ENCODE peak calls at places on chromosomes 13 and 19, in eight cellular contexts. S, P, W, T, Y, B, F and V are unnamed samples.

GRCh38 chr13:39201075-39201630 is 162.9 kb downstream of the NHLRC3 start:
- DNase-seq in S (no peak), P (no peak), W (no peak), T (no peak), Y (no peak), B (no peak), F (no peak), V (no peak)

GRCh38 chr19:54418030-54418929 is 3.0 kb downstream of the TTYH1 start:
- DNase-seq in S (no peak), P (no peak), W (no peak), T (no peak), Y (peak), B (no peak), F (peak), V (no peak)

GRCh38 chr13:50030315-50030714 is 15.1 kb downstream of the KCNRG start:
- DNase-seq in S (no peak), P (no peak), W (no peak), T (no peak), Y (peak), B (no peak), F (no peak), V (no peak)

GRCh38 chr13:108325863-108326262 is 56.3 kb downstream of the TNFSF13B start:
- DNase-seq in S (no peak), P (no peak), W (no peak), T (no peak), Y (no peak), B (no peak), F (no peak), V (no peak)

GRCh38 chr13:74290324-74290773 is 156.1 kb upstream of the KLF12 start:
- DNase-seq in S (no peak), P (peak), W (no peak), T (no peak), Y (peak), B (peak), F (no peak), V (no peak)

GRCh38 chr19:12597594-12597993 is 13.0 kb downstream of the ZNF490 start:
- DNase-seq in S (no peak), P (no peak), W (no peak), T (no peak), Y (no peak), B (peak), F (no peak), V (no peak)

GRCh38 chr19:32222594-32222993 is 122.8 kb upstream of the ZNF507 start:
- DNase-seq in S (no peak), P (no peak), W (no peak), T (no peak), Y (no peak), B (no peak), F (no peak), V (no peak)

GRCh38 chr13:23433171-23434153 is at the start of gene SACS:
- DNase-seq in S (no peak), P (peak), W (no peak), T (no peak), Y (peak), B (no peak), F (no peak), V (no peak)

GRCh38 chr13:46327256-46327655 is 59.8 kb downstream of the RUBCNL start:
- DNase-seq in S (no peak), P (peak), W (no peak), T (no peak), Y (no peak), B (no peak), F (no peak), V (no peak)

GRCh38 chr13:27372896-27373295 is 51.5 kb upstream of the GTF3A start:
- DNase-seq in S (no peak), P (no peak), W (no peak), T (no peak), Y (peak), B (peak), F (no peak), V (no peak)

GRCh38 chr19:57111329-57111644 is 8.5 kb upstream of the USP29 start:
- DNase-seq in S (no peak), P (no peak), W (no peak), T (no peak), Y (no peak), B (no peak), F (no peak), V (no peak)

GRCh38 chr13:108609353-108609752 is 20.1 kb upstream of the MYO16 start:
- DNase-seq in S (no peak), P (peak), W (no peak), T (no peak), Y (peak), B (no peak), F (no peak), V (no peak)

GRCh38 chr19:45489216-45489855 is 7.5 kb downstream of the RTN2 start:
- DNase-seq in S (no peak), P (no peak), W (no peak), T (no peak), Y (no peak), B (no peak), F (no peak), V (no peak)

GRCh38 chr19:7516878-7517277 is 975 bp downstream of the ZNF358 start:
- DNase-seq in S (no peak), P (peak), W (no peak), T (no peak), Y (no peak), B (no peak), F (no peak), V (no peak)

GRCh38 chr13:69948016-69948415 is 159.6 kb upstream of the ATXN8OS start:
- DNase-seq in S (no peak), P (no peak), W (no peak), T (no peak), Y (no peak), B (no peak), F (no peak), V (no peak)

GRCh38 chr19:49987159-49987698 is 26.3 kb upstream of the SIGLEC11 start:
- DNase-seq in S (peak), P (no peak), W (peak), T (peak), Y (peak), B (peak), F (peak), V (peak)

GRCh38 chr19:5293607-5294089 is 47.0 kb downstream of the PTPRS start:
- DNase-seq in S (no peak), P (peak), W (no peak), T (no peak), Y (peak), B (peak), F (no peak), V (no peak)

GRCh38 chr13:28313579-28313978 is 175.2 kb downstream of the PAN3 start:
- DNase-seq in S (no peak), P (no peak), W (no peak), T (no peak), Y (peak), B (no peak), F (no peak), V (no peak)

GRCh38 chr19:31013391-31013975 is 335.8 kb downstream of the TSHZ3 start:
- DNase-seq in S (no peak), P (no peak), W (no peak), T (no peak), Y (no peak), B (no peak), F (no peak), V (no peak)

GRCh38 chr19:51702103-51702753 is 9.1 kb downstream of the SPACA6 start:
- DNase-seq in S (no peak), P (peak), W (peak), T (no peak), Y (peak), B (peak), F (peak), V (no peak)

GRCh38 chr19:11377237-11377636 is 2.8 kb downstream of the SWSAP1 start:
- DNase-seq in S (no peak), P (no peak), W (no peak), T (no peak), Y (peak), B (peak), F (no peak), V (no peak)

GRCh38 chr19:53871448-53871847 is 3.8 kb downstream of the MYADM start:
- DNase-seq in S (no peak), P (no peak), W (no peak), T (no peak), Y (no peak), B (peak), F (no peak), V (no peak)

GRCh38 chr19:5264453-5264852 is 76.2 kb downstream of the PTPRS start:
- DNase-seq in S (no peak), P (no peak), W (no peak), T (no peak), Y (no peak), B (no peak), F (no peak), V (no peak)

GRCh38 chr13:90545070-90545840 is 802.2 kb upstream of the MIR17HG start:
- DNase-seq in S (no peak), P (no peak), W (no peak), T (no peak), Y (no peak), B (no peak), F (no peak), V (no peak)

GRCh38 chr19:12208221-12208620 is 45.3 kb downstream of the ZNF136 start:
- DNase-seq in S (no peak), P (no peak), W (no peak), T (no peak), Y (no peak), B (no peak), F (no peak), V (no peak)

GRCh38 chr19:14146789-14147216 is 10.4 kb upstream of the ASF1B start:
- DNase-seq in S (no peak), P (no peak), W (no peak), T (no peak), Y (no peak), B (no peak), F (no peak), V (no peak)

GRCh38 chr13:45121421-45121820 is 1.1 kb downstream of the GTF2F2 start:
- DNase-seq in S (no peak), P (peak), W (no peak), T (no peak), Y (peak), B (no peak), F (no peak), V (no peak)

GRCh38 chr19:44757735-44758505 is 9.4 kb downstream of the BCL3 start:
- DNase-seq in S (no peak), P (peak), W (no peak), T (no peak), Y (peak), B (peak), F (peak), V (no peak)

GRCh38 chr19:6988257-6988656 is 33.0 kb downstream of the MBD3L2B start:
- DNase-seq in S (no peak), P (no peak), W (no peak), T (no peak), Y (no peak), B (no peak), F (no peak), V (no peak)

GRCh38 chr19:6423499-6424189 is 967 bp downstream of the KHSRP start:
- DNase-seq in S (no peak), P (peak), W (no peak), T (no peak), Y (peak), B (peak), F (peak), V (no peak)

DNA sequence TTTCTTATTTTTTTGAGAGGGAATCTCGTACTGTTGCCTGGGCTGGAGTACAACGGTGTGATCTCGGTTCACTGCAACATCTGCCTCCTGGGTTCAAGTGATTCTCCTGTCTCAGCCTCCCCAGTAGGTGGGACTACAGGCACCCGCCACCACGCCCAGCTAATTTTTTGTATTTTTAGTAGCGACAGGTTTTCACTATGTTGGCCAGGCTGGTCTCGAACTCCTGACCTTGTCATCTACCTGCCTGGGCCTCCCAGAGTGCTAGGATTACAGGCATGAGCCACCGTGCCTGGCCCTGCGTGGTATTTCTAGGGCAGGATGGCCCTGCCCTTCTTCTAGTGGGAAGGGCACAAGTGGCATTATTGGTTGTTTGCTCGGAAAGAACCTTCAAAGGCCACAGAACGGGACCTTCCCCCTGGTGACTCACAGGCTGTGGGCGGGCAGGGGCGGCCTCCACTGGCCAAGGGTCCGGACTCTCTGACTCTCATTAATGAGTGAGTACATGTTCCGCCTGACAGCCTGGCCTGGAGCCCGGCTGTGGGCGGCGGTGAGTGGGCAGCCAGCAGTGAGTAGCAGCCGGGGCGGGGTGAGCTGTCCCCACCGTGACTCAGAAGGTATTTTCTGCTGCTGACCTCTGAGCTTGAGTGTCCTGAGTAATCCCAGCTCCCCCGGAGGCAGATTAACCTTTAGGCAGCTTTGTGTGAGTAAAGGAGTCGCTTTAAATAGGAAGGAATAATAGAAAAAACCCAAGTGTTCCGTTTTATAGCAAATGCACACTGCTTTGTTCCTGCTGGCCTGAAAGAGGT is 5.1 kb downstream of the DOT1L start:
- DNase-seq in S (peak), P (peak), W (peak), T (no peak), Y (no peak), B (peak), F (peak), V (peak)
- TF ChIP-seq POLR2AphosphoS5 in S (peak), P (peak), W (peak), T (peak), Y (no peak), B (peak), F (peak), V (peak)

GRCh38 chr19:46700704-46701103 is 16.2 kb downstream of the PRKD2 start:
- DNase-seq in S (no peak), P (peak), W (no peak), T (no peak), Y (no peak), B (no peak), F (no peak), V (no peak)

GRCh38 chr19:46693760-46694159 is 23.2 kb downstream of the PRKD2 start:
- DNase-seq in S (no peak), P (peak), W (no peak), T (no peak), Y (no peak), B (no peak), F (no peak), V (no peak)

GRCh38 chr19:46696052-46696451 is 20.9 kb downstream of the PRKD2 start:
- DNase-seq in S (no peak), P (peak), W (no peak), T (no peak), Y (no peak), B (no peak), F (no peak), V (no peak)

GRCh38 chr19:46698395-46699321 is 18.3 kb downstream of the PRKD2 start:
- DNase-seq in S (no peak), P (no peak), W (no peak), T (no peak), Y (no peak), B (no peak), F (no peak), V (no peak)

GRCh38 chr19:46697142-46697960 is 19.6 kb downstream of the PRKD2 start:
- DNase-seq in S (no peak), P (peak), W (no peak), T (no peak), Y (peak), B (peak), F (peak), V (no peak)
- TF ChIP-seq POLR2AphosphoS5 in S (no peak), P (no peak), W (no peak), T (no peak), Y (peak), B (peak), F (peak), V (no peak)

DNA sequence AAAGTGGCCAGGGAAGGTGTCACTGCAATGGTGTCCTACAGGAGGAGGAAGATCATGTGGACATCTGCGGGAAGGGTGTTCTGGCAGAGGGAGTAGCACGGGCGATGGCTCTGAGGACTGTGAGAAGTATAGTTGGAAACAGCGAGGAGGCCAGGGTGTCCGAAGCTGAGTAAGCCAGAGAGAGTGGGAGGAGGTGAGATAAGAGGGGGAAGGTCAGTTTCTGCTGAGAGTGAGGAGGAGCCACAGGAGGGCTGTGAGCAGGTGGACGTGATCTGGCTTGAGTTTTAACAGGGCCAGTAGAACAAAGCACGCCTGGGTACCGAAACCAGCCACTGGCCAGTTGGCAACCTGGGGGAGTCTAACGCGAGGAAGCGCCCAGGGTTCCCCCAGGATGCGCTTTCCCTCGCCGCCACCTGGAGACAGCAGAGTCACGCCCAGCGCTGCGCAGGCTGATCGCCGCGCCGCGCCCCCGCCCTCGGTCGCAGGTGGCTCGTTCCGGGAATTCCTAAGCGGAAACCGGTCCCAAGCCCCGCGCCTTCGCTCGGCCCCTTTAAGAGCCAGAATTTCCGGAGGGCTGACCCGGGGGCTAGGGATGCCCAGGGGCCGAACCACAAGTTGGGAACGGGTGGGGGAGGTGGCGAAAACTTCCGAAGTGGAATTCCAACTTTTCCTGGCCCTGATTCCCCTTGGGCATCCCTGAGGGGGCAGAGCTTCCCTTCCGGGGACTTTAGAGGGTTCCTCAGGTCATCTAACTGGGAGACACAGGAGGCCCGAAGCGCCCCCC is 1.1 kb upstream of the LSR start:
- DNase-seq in S (peak), P (no peak), W (peak), T (peak), Y (peak), B (peak), F (peak), V (peak)
- TF ChIP-seq POLR2AphosphoS5 in S (no peak), P (no peak), W (no peak), T (no peak), Y (peak), B (peak), F (no peak), V (peak)

DNA sequence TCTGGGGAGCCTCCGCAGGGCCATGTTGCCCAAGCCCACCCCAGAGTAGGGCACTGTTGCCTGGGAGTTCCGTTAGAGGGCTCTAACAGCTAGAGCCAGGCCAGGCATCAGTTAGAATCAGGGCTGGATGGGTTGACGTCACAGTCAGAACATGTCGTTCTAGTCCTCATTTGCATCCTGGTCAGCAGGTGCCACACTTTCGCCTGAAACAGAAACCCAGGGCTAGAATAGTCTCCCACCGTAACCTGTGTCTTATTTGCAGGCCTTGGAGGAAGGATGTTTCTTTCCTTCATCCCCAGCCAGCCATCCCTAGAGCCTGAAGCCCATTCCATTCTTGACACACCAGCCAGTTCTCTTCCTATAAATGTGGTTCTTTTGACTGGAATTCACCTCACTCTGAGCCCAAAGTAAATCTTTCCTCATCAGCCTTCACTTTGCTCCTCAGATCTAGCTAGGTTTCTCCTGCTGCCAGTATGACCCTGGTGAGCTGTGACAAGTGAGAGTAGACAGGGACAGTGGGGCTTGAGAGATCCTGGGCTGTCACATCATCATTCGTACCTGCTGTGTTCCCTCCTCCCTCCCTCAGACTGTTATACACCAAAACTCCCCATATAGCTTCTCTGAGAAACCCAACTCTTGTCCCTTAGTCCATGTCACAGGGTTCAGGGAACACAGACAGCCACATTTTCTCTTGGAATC is 12.2 kb upstream of the CCDC97 start:
- DNase-seq in S (peak), P (no peak), W (no peak), T (peak), Y (no peak), B (no peak), F (peak), V (no peak)
- TF ChIP-seq POLR2AphosphoS5 in S (no peak), P (no peak), W (no peak), T (peak), Y (no peak), B (no peak), F (peak), V (no peak)

GRCh38 chr19:17294051-17294891 is 9.0 kb downstream of the ABHD8 start:
- DNase-seq in S (peak), P (peak), W (no peak), T (peak), Y (peak), B (no peak), F (peak), V (no peak)
- TF ChIP-seq POLR2AphosphoS5 in S (no peak), P (no peak), W (no peak), T (no peak), Y (peak), B (no peak), F (no peak), V (no peak)

DNA sequence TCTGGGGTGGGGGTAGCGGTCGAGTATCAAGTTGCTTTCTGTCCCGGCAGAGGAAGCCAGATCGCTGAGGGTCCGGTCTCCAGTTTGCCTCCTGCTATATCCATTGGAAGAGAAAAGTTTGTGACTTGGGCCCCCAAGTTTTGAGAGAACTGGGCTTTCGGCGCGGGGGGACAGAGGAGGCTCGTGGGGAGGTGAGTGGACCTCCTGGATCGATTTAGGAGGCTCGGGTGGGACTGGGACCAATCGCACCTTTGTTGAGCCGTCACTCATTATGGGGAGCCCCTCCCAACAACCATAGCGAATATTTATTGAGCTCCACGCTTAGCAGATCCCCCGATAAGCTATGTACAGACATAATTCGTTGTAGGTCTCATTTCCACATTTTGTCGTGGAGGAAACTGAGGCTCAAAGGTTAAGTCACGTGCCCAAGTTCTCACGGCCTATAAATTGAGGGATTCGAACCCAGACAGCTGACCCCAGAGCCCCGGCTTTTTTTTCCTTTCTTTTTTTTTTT is 909 bp downstream of the RFXANK start:
- DNase-seq in S (no peak), P (no peak), W (no peak), T (no peak), Y (no peak), B (no peak), F (no peak), V (no peak)
- TF ChIP-seq POLR2AphosphoS5 in S (no peak), P (peak), W (no peak), T (no peak), Y (peak), B (no peak), F (no peak), V (no peak)

GRCh38 chr19:16447015-16447384 is 24.8 kb downstream of the EPS15L1 start:
- DNase-seq in S (no peak), P (no peak), W (no peak), T (no peak), Y (no peak), B (peak), F (peak), V (no peak)
- TF ChIP-seq POLR2AphosphoS5 in S (no peak), P (no peak), W (peak), T (no peak), Y (no peak), B (peak), F (peak), V (no peak)

GRCh38 chr19:29690842-29691241 is 24.2 kb downstream of the C19orf12 start:
- DNase-seq in S (no peak), P (no peak), W (no peak), T (no peak), Y (peak), B (no peak), F (peak), V (no peak)
- TF ChIP-seq POLR2AphosphoS5 in S (no peak), P (no peak), W (no peak), T (no peak), Y (no peak), B (no peak), F (peak), V (no peak)

GRCh38 chr13:35367586-35367985 is 108.9 kb downstream of the MAB21L1 start:
- DNase-seq in S (no peak), P (no peak), W (no peak), T (no peak), Y (no peak), B (no peak), F (no peak), V (no peak)

GRCh38 chr13:35365885-35366284 is 110.6 kb downstream of the MAB21L1 start:
- DNase-seq in S (no peak), P (no peak), W (no peak), T (no peak), Y (no peak), B (no peak), F (no peak), V (no peak)
- TF ChIP-seq POLR2AphosphoS5 in S (no peak), P (no peak), W (no peak), T (no peak), Y (no peak), B (no peak), F (no peak), V (no peak)